ENCODE peak calls at places on chromosomes 2 and 18, in ten cellular contexts. Q, F, D, X, R, B, V, H, L and Z are unnamed samples.

GRCh38 chr2:72781500-72781899 is 44.3 kb downstream of the EXOC6B start:
- DNase-seq in F (peak; percentile 17), V (no peak), H (no peak), B (no peak), Q (peak; percentile 33), R (no peak), X (no peak), D (no peak), L (no peak), Z (no peak)

GRCh38 chr2:191345788-191346187 is 100.6 kb downstream of the MYO1B start:
- DNase-seq in D (no peak), L (no peak), Q (peak; percentile 49), X (no peak), B (no peak), V (no peak), R (no peak), H (no peak), F (peak; percentile 73), Z (no peak)

GRCh38 chr2:24926602-24927252 is 6.7 kb upstream of the ADCY3 start:
- DNase-seq in X (no peak), L (peak; percentile 14), V (no peak), D (no peak), R (peak; percentile 51), Q (peak; percentile 50), B (no peak), F (no peak), H (no peak), Z (no peak)

GRCh38 chr18:38526922-38527321 is 961.3 kb upstream of the CELF4 start:
- DNase-seq in R (no peak), F (peak; percentile 3), X (no peak), Q (no peak), B (no peak), H (no peak), V (no peak), D (no peak), L (no peak), Z (no peak)

GRCh38 chr2:190537765-190538164 is 3.2 kb upstream of the NEMP2 start:
- DNase-seq in R (no peak), Q (peak; percentile 41), F (peak; percentile 73), X (no peak), V (no peak), D (peak; percentile 32), H (no peak), B (no peak), L (no peak), Z (no peak)

GRCh38 chr2:36058953-36059352 is 296.6 kb upstream of the CRIM1 start:
- DNase-seq in X (no peak), B (no peak), H (no peak), D (no peak), Q (no peak), L (no peak), V (no peak), F (no peak), R (no peak), Z (no peak)

GRCh38 chr18:79484661-79485621 is 89.2 kb downstream of the NFATC1 start:
- DNase-seq in H (no peak), B (no peak), L (no peak), R (peak; percentile 79), V (no peak), F (peak; percentile 93), Q (peak; percentile 98), X (no peak), D (peak; percentile 98), Z (no peak)

GRCh38 chr2:207205173-207205957 is 39.6 kb upstream of the KLF7 start:
- DNase-seq in D (no peak), L (no peak), Q (no peak), X (no peak), H (no peak), F (no peak), B (no peak), V (no peak), R (no peak), Z (no peak)

GRCh38 chr18:26133652-26134051 is at the start of gene PSMA8:
- DNase-seq in B (no peak), Q (no peak), X (peak; percentile 73), H (no peak), V (no peak), F (no peak), D (no peak), R (peak; percentile 8), L (peak; percentile 52), Z (no peak)

GRCh38 chr2:28647682-28648081 is 103.9 kb upstream of the PPP1CB start:
- DNase-seq in F (no peak), V (no peak), Q (no peak), H (no peak), D (no peak), R (no peak), X (no peak), B (no peak), L (no peak), Z (no peak)

GRCh38 chr2:224379210-224379609 is 22.7 kb downstream of the FAM124B start:
- DNase-seq in H (no peak), F (no peak), R (no peak), B (no peak), D (no peak), L (no peak), V (no peak), X (no peak), Q (no peak), Z (no peak)

GRCh38 chr18:79850731-79851130 is 53.0 kb downstream of the KCNG2 start:
- DNase-seq in Q (no peak), B (no peak), F (no peak), D (no peak), L (no peak), H (no peak), R (no peak), V (no peak), X (no peak), Z (no peak)

GRCh38 chr18:79697976-79698375 is 18.4 kb downstream of the CTDP1 start:
- DNase-seq in Q (no peak), F (no peak), L (no peak), R (no peak), X (no peak), D (no peak), B (no peak), V (no peak), H (no peak), Z (peak; percentile 69)

GRCh38 chr18:11937874-11938478 is 29.9 kb upstream of the MPPE1 start:
- DNase-seq in D (peak; percentile 64), X (peak; percentile 44), V (peak; percentile 42), H (peak; percentile 34), L (peak; percentile 84), B (peak; percentile 80), Q (peak; percentile 65), F (peak; percentile 61), R (peak; percentile 72), Z (peak; percentile 69)

GRCh38 chr2:172516299-172516698 is 39.6 kb upstream of the PDK1 start:
- DNase-seq in D (peak; percentile 54), L (no peak), F (peak; percentile 11), X (peak; percentile 1), Q (peak; percentile 67), H (no peak), B (no peak), R (no peak), V (no peak), Z (no peak)

GRCh38 chr18:4593895-4594294 is 138.8 kb upstream of the DLGAP1 start:
- DNase-seq in V (no peak), R (no peak), L (no peak), D (no peak), H (no peak), F (no peak), B (no peak), X (no peak), Q (no peak), Z (no peak)

GRCh38 chr2:64605991-64606494 is 47.7 kb downstream of the SERTAD2 start:
- DNase-seq in L (no peak), B (no peak), F (no peak), H (no peak), V (no peak), D (no peak), X (no peak), R (no peak), Q (no peak), Z (no peak)

GRCh38 chr2:237306083-237306786 is 107.7 kb downstream of the COL6A3 start:
- DNase-seq in V (no peak), X (no peak), D (peak; percentile 83), B (no peak), R (no peak), H (no peak), L (no peak), Q (peak; percentile 90), F (peak; percentile 32), Z (no peak)

GRCh38 chr2:15945909-15946705 is 5.8 kb downstream of the MYCN start:
- DNase-seq in L (no peak), V (no peak), D (no peak), B (no peak), Q (no peak), R (no peak), H (no peak), F (no peak), X (no peak), Z (no peak)

GRCh38 chr18:67199993-67200617 is 316.4 kb downstream of the DSEL start:
- DNase-seq in H (peak; percentile 87), F (peak; percentile 68), D (peak; percentile 22), V (peak; percentile 71), Q (peak; percentile 68), L (peak; percentile 18), B (peak; percentile 52), X (no peak), R (no peak), Z (no peak)

GRCh38 chr2:234970467-234970866 is 18.6 kb downstream of the SH3BP4 start:
- DNase-seq in F (peak; percentile 53), X (no peak), L (no peak), B (no peak), D (no peak), Q (peak; percentile 96), V (no peak), R (peak; percentile 74), H (no peak), Z (no peak)

GRCh38 chr2:218344090-218344754 is 12.4 kb upstream of the CATIP start:
- DNase-seq in X (no peak), H (no peak), V (no peak), F (peak; percentile 87), D (peak; percentile 10), Q (no peak), L (no peak), R (no peak), B (no peak), Z (no peak)

GRCh38 chr18:23629444-23629946 is 33.2 kb downstream of the ANKRD29 start:
- DNase-seq in X (no peak), Q (no peak), R (no peak), L (no peak), H (peak; percentile 59), V (peak; percentile 71), B (no peak), D (no peak), F (peak; percentile 89), Z (no peak)

GRCh38 chr2:137437386-137437785 is 526.9 kb upstream of the HNMT start:
- DNase-seq in L (no peak), X (no peak), D (no peak), R (no peak), V (no peak), Q (no peak), F (no peak), H (no peak), B (no peak), Z (no peak)

GRCh38 chr2:102664439-102665042 is 45.2 kb downstream of the SLC9A2 start:
- DNase-seq in B (no peak), V (no peak), D (peak; percentile 33), L (peak; percentile 34), R (no peak), X (peak; percentile 9), H (no peak), F (peak; percentile 84), Q (no peak), Z (no peak)

GRCh38 chr2:8993902-8994278 is 9.6 kb downstream of the MBOAT2 start:
- DNase-seq in X (no peak), H (no peak), Q (no peak), V (no peak), B (no peak), F (no peak), R (no peak), L (no peak), D (no peak), Z (no peak)

GRCh38 chr18:79641722-79642497 is 37.7 kb upstream of the CTDP1 start:
- DNase-seq in L (no peak), H (no peak), F (no peak), B (no peak), X (no peak), R (no peak), V (no peak), Q (no peak), D (no peak), Z (no peak)

GRCh38 chr2:6370753-6371152 is 495.0 kb downstream of the CMPK2 start:
- DNase-seq in Q (peak; percentile 63), X (no peak), D (no peak), H (no peak), B (no peak), V (no peak), L (no peak), R (no peak), F (no peak), Z (no peak)